ENCODE peak calls at places on chromosome 9, in eight cellular contexts. W is upper lobe of right lung, K is testis, S is cardiac fibroblast, X is cardiac muscle cell, J is astrocyte of the cerebellum, F is kidney epithelial cell, U is tibial artery. C is an unnamed sample.

GRCh38 chr9:96344458-96345180 is 38.9 kb downstream of the SLC35D2 start:
- DNase-seq in K (peak), S (peak), W (no peak), X (peak), F (peak), U (peak), J (peak), C (peak)

GRCh38 chr9:70285246-70285645 is 26.5 kb downstream of the SMC5 start:
- DNase-seq in J (no peak), W (no peak), U (no peak), S (peak), X (peak), K (no peak), F (no peak), C (peak)

GRCh38 chr9:61665829-61666228 is 476.0 kb downstream of the SPATA31A7 start:
- DNase-seq in W (peak), J (no peak), K (no peak), S (no peak), X (no peak), U (no peak), F (no peak), C (no peak)

GRCh38 chr9:80294955-80295354 is 723.2 kb downstream of the TLE4 start:
- DNase-seq in W (no peak), S (no peak), X (no peak), F (no peak), J (no peak), K (no peak), U (no peak), C (no peak)

GRCh38 chr9:106758911-106759310 is 104.1 kb upstream of the ZNF462 start:
- DNase-seq in F (no peak), U (no peak), X (peak), W (no peak), J (no peak), S (peak), K (no peak), C (no peak)

GRCh38 chr9:20312732-20313131 is 309.6 kb downstream of the MLLT3 start:
- DNase-seq in J (no peak), W (no peak), X (no peak), K (no peak), S (peak), F (no peak), U (no peak), C (peak)

GRCh38 chr9:91803143-91803940 is 146.7 kb downstream of the ROR2 start:
- DNase-seq in F (no peak), U (no peak), K (no peak), S (peak), W (no peak), X (peak), J (no peak), C (peak)

GRCh38 chr9:113274474-113275146 is 762 bp downstream of the CDC26 start:
- DNase-seq in U (no peak), S (peak), X (peak), J (peak), F (peak), K (peak), W (no peak), C (peak)

GRCh38 chr9:93071464-93071863 is 13.0 kb downstream of the SUSD3 start:
- DNase-seq in X (peak), W (no peak), K (peak), F (no peak), U (no peak), J (no peak), S (peak), C (peak)

GRCh38 chr9:135220601-135221575 is 133.4 kb downstream of the OLFM1 start:
- DNase-seq in K (no peak), S (no peak), F (no peak), X (no peak), U (no peak), J (no peak), W (peak), C (no peak)

GRCh38 chr9:91496351-91496750 is 72.7 kb upstream of the NFIL3 start:
- DNase-seq in W (no peak), S (no peak), U (no peak), X (no peak), K (no peak), J (no peak), F (no peak), C (no peak)

GRCh38 chr9:98118640-98119601 is at the start of gene TRIM14:
- DNase-seq in J (no peak), F (no peak), U (no peak), K (peak), S (peak), X (peak), W (peak), C (peak)

GRCh38 chr9:14018061-14018460 is 295.9 kb downstream of the NFIB start:
- DNase-seq in U (no peak), F (no peak), J (peak), K (no peak), S (peak), W (no peak), X (peak), C (peak)

GRCh38 chr9:111966851-111967250 is 70.2 kb downstream of the UGCG start:
- DNase-seq in X (peak), W (no peak), K (no peak), S (peak), F (no peak), J (no peak), U (no peak), C (peak)

GRCh38 chr9:113872485-113873143 is 3.5 kb upstream of the ZNF618 start:
- DNase-seq in F (no peak), W (no peak), S (no peak), X (no peak), U (no peak), J (no peak), K (no peak), C (no peak)

GRCh38 chr9:93902780-93903655 is 52.1 kb downstream of the BARX1 start:
- DNase-seq in X (no peak), F (no peak), W (peak), U (peak), S (no peak), K (no peak), J (no peak), C (no peak)

GRCh38 chr9:106486685-106487084 is 376.3 kb upstream of the ZNF462 start:
- DNase-seq in F (no peak), X (no peak), U (no peak), S (no peak), J (no peak), K (no peak), W (no peak), C (no peak)

GRCh38 chr9:114291064-114291474 is 31.8 kb upstream of the ORM1 start:
- DNase-seq in S (peak), W (peak), F (no peak), X (peak), K (peak), U (peak), J (peak), C (peak)

GRCh38 chr9:7668541-7668940 is 131.0 kb downstream of the DMAC1 start:
- DNase-seq in U (no peak), K (no peak), X (no peak), S (no peak), J (no peak), W (no peak), F (no peak), C (no peak)

GRCh38 chr9:113892861-113893491 is 16.9 kb downstream of the ZNF618 start:
- DNase-seq in K (no peak), S (no peak), F (no peak), U (no peak), W (no peak), J (no peak), X (no peak), C (no peak)

GRCh38 chr9:21904776-21905175 is 89.4 kb downstream of the CDKN2A start:
- DNase-seq in J (no peak), S (peak), U (no peak), X (no peak), K (no peak), W (no peak), F (no peak), C (peak)

GRCh38 chr9:21903380-21903965 is 90.7 kb downstream of the CDKN2A start:
- DNase-seq in J (no peak), K (no peak), W (no peak), X (no peak), U (no peak), S (no peak), F (no peak), C (no peak)

GRCh38 chr9:21904371-21904770 is 89.8 kb downstream of the CDKN2A start:
- DNase-seq in W (no peak), F (no peak), K (no peak), S (peak), X (no peak), J (no peak), U (no peak), C (peak)

GRCh38 chr9:21901538-21901937 is 92.7 kb downstream of the CDKN2A start:
- DNase-seq in W (no peak), F (no peak), U (no peak), X (no peak), S (no peak), K (no peak), J (no peak), C (no peak)

DNA sequence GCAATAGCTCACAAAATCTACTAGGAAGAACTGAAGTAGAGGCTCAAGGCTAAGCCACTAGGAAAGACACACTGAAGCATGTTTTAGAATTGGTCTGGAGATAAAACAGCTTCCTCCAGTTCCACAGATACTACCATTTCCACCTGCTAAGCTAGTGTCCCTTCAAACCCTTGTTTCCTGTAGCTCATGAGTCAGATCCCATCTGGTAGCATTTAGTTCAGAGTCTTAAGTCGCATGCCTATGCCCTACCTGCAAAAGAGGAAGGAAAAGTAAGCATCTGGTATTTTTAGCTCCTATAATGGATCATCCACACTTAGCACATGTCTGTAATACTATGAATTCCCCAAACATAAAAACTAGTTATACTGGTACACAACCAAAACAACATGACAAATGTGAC is 92.1 kb downstream of the CDKN2A start:
- DNase-seq in J (no peak), F (no peak), X (no peak), S (no peak), U (no peak), W (no peak), K (no peak), C (peak)
- TF ChIP-seq CTCF in J (no peak), F (no peak), X (no peak), S (no peak), U (no peak), W (no peak), K (no peak), C (no peak)

DNA sequence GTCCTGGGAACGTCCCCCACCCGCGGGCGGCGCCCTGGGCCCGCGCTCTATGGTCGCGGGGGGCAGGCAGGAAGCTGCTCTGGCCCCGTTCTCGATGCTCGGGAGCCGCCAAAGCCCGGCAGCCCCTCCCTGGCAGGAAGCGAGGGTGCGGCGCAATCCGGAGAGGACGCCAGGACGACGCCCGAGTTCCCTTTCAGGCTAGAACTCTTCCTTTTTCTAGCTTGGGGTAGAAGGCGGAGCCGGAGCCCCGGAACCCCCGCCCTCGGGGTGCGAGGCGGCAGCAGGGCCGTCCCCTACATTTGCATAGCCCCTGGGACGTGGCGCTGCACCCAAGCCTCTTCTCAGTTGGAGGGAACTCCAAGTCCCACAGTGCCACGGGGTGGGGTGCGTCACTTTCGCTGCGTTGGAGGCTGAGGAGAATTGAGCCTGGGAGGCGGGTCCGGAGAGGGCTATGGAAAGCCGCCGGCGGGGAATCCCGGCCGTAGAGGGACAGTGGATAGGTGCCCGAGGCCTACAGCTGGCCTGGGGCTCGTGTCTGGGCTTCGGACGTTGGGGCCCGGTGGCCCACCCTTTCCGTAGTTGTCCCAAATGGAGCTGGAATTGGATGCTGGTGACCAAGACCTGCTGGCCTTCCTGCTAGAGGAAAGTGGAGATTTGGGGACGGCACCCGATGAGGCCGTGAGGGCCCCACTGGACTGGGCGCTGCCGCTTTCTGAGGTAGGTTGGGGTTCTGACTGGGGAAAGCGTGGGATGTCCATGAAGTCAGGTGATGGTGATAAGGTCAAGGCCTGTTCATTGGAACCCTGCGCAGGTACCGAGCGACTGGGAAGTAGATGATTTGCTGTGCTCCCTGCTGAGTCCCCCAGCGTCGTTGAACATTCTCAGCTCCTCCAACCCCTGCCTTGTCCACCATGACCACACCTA is at the start of the genes CREB3 and TLN1:
- DNase-seq in K (peak), S (peak), X (peak), W (peak), F (peak), U (peak), J (peak), C (peak)
- TF ChIP-seq CTCF in K (no peak), S (no peak), X (no peak), W (no peak), F (no peak), U (no peak), J (no peak), C (no peak)

DNA sequence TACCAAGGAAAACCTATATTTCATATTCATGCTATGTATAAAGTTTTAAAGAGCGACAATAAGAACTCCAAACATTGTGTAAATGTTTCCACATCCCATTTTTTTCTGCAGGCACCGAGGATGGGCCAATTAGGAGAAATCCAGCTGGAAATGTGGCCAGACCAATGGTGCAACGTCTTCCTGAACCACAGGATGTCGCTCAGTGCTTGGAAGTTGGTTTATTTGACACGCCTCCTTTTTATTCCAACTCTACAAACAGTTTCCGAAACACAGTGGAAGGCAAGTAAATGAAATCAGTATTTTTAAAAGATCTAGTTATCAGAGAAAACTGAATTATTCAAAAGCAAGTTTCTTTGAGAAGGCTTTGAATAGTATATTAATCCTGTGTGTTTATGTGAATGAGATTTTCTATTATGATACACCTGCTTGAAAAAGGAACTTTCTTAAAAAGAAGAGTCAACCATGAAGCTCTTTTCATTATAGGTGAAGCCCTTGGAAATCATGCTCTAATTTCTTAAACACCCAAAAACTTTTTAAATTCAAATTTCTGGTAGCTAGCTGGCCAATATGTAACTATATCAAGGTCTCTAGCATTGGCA is 9.1 kb downstream of the TYRP1 start:
- DNase-seq in S (peak), U (no peak), F (no peak), J (peak), X (peak), K (peak), W (no peak), C (peak)
- TF ChIP-seq CTCF in S (peak), U (peak), F (peak), J (peak), X (peak), K (peak), W (peak), C (peak)

DNA sequence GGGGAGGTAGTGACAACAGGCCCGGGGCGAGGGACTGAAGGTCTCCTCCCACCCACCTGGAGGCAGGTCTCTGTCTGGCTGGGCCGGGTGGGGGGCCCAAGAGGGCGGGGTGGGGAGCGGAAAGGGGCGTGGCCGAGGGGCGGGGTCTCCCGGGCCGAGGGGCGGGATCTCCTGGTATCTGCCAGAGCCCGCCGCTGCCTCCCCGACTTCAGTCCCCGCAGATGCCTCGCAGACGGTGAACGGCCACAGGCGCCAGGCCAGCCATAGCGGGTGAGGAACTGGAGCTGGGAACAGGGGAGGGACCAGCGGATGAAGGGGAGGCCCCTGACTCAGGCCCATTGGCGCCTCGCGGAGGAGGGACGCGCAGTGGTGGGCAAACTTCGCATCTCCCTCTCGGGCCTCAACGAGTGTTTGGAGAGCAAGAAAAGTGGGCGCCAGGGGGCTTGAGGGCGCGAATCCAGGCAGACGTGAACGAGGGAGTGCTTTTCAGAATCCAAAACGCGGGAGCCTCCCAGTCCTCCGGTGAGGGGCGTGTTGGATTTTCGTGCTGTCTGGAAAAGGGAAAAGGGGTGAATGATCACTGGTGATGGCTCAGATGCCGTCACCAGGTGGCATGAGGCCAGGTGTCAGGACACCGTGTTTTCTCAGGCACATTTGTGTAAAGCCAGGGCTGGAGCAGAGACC is at the start of gene ADGRD2:
- DNase-seq in J (no peak), K (peak), F (no peak), S (peak), X (peak), W (peak), U (peak), C (peak)
- TF ChIP-seq CTCF in J (no peak), K (no peak), F (no peak), S (no peak), X (no peak), W (no peak), U (no peak), C (no peak)

DNA sequence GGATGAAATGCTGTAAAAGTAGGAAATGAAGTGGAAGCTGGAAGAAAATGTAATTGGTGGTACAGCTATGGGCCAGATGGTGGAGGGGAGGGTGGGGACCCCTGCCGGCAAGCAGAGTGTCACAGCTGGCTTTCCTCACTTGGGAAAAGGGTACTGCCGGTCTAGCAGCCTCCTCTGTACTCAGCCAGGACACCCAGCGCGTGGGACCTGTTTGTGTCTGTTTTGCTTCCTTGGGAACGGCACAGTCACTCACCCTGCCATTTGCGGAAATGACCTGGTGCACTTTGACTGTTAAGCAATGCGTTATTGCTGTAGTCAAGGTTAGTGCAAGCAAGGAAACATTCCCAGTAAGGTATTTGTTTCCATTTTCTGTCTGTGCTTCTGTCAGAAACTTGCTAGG is 10.1 kb downstream of the TMEM252 start:
- DNase-seq in U (peak), W (peak), X (peak), S (peak), K (no peak), J (no peak), F (no peak), C (no peak)
- TF ChIP-seq CTCF in U (peak), W (no peak), X (no peak), S (no peak), K (no peak), J (no peak), F (peak), C (no peak)

GRCh38 chr9:85900504-85901201 is 40.3 kb upstream of the NAA35 start:
- DNase-seq in K (peak), X (peak), U (no peak), W (no peak), J (no peak), F (no peak), S (peak), C (peak)
- TF ChIP-seq CTCF in K (peak), X (peak), U (no peak), W (peak), J (peak), F (peak), S (peak), C (peak)